ENCODE peak calls at places on chromosomes 13 and 19, in eight cellular contexts. N, T, M, A, K, Q, J and P are unnamed samples.

GRCh38 chr13:50016421-50016820 is 1.2 kb downstream of the KCNRG start:
- DNase-seq in A (no peak), M (no peak), Q (peak), N (no peak), J (no peak), T (no peak), K (no peak), P (no peak)

GRCh38 chr19:15015946-15016542 is 33.2 kb upstream of the CASP14 start:
- DNase-seq in A (no peak), Q (no peak), J (no peak), T (no peak), K (no peak), N (no peak), M (no peak), P (no peak)

GRCh38 chr13:71522976-71523517 is 344.0 kb downstream of the DACH1 start:
- DNase-seq in Q (no peak), K (no peak), A (no peak), N (no peak), T (no peak), J (no peak), M (no peak), P (no peak)

GRCh38 chr13:102651892-102652291 is 43.0 kb downstream of the METTL21C start:
- DNase-seq in T (no peak), K (no peak), M (no peak), J (no peak), N (no peak), Q (no peak), A (no peak), P (no peak)

GRCh38 chr13:74464656-74465055 is 330.5 kb upstream of the KLF12 start:
- DNase-seq in Q (no peak), A (no peak), M (no peak), N (no peak), J (no peak), T (no peak), K (no peak), P (no peak)

GRCh38 chr13:38693641-38694040 is 6.8 kb downstream of the FREM2 start:
- DNase-seq in T (no peak), J (peak), A (no peak), M (no peak), Q (no peak), N (no peak), K (no peak), P (no peak)

GRCh38 chr19:45729774-45730388 is 815 bp downstream of the FBXO46 start:
- DNase-seq in K (no peak), J (no peak), Q (no peak), M (peak), T (peak), A (no peak), N (no peak), P (no peak)

GRCh38 chr13:85332595-85332994 is 466.6 kb downstream of the SLITRK6 start:
- DNase-seq in K (no peak), A (no peak), M (no peak), T (no peak), N (no peak), J (no peak), Q (no peak), P (no peak)

GRCh38 chr19:2061936-2062729 is 11.1 kb upstream of the MKNK2 start:
- DNase-seq in N (no peak), M (no peak), Q (no peak), T (no peak), K (no peak), J (no peak), A (no peak), P (no peak)

GRCh38 chr19:35560677-35561076 is 2.8 kb downstream of the ATP4A start:
- DNase-seq in N (no peak), J (no peak), Q (no peak), K (no peak), A (no peak), M (no peak), T (no peak), P (no peak)

GRCh38 chr19:35559281-35559659 is 4.2 kb downstream of the ATP4A start:
- DNase-seq in N (no peak), T (no peak), A (no peak), J (no peak), M (peak), K (no peak), Q (no peak), P (no peak)

GRCh38 chr19:35559781-35560180 is 3.7 kb downstream of the ATP4A start:
- DNase-seq in Q (no peak), J (no peak), N (no peak), M (no peak), A (no peak), K (no peak), T (no peak), P (no peak)

GRCh38 chr19:35561436-35561835 is 2.0 kb downstream of the ATP4A start:
- DNase-seq in T (no peak), N (no peak), M (no peak), Q (no peak), J (no peak), A (no peak), K (no peak), P (no peak)

GRCh38 chr19:35560271-35560670 is 3.2 kb downstream of the ATP4A start:
- DNase-seq in Q (no peak), K (no peak), A (no peak), N (no peak), M (no peak), T (no peak), J (no peak), P (no peak)
- H3K4me3 ChIP-seq in Q (no peak), K (no peak), A (no peak), N (no peak), M (no peak), T (no peak), J (no peak), P (no peak)

DNA sequence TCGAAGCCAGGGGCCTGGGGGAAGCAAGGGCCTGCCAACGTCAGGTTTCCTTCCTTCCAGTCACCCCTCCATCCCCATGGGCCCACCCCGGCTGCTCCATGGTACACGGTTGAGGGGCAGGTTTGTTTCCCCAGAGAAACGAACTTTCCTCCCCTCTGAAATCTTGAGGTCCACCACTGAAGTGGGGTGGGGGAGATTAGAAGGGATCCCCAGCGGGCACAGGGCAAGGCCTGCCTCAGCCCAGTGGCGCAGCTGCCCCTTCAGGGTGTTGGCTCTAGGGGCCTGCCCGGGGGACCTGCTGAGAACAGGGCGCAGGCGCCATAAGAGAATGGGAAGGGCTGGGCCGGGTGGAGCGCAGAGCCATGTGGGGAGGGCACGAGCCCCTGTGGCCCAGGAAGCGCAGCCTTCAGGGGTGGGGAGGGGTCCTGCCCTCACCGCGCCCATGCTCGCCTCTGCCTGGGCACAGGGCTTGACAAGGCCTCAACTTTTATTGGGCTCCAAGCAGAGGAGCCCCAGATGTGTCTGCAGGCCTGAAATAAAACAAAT is 16.1 kb downstream of the CEBPG start:
- DNase-seq in T (no peak), A (no peak), N (no peak), M (no peak), Q (no peak), J (peak), K (no peak), P (no peak)
- H3K27ac ChIP-seq in T (peak), A (peak), N (no peak), M (no peak), Q (no peak), J (no peak), K (no peak), P (no peak)

GRCh38 chr13:98540476-98540875 is 36.4 kb downstream of the STK24 start:
- DNase-seq in M (no peak), N (no peak), T (no peak), J (no peak), K (no peak), A (no peak), Q (peak), P (no peak)

GRCh38 chr13:98543380-98544104 is 33.4 kb downstream of the STK24 start:
- DNase-seq in K (no peak), N (no peak), T (no peak), A (no peak), Q (no peak), M (no peak), J (no peak), P (no peak)

GRCh38 chr13:98542568-98543379 is 34.1 kb downstream of the STK24 start:
- DNase-seq in M (no peak), N (no peak), T (no peak), Q (no peak), J (no peak), K (no peak), A (no peak), P (no peak)

GRCh38 chr13:98541211-98541610 is 35.7 kb downstream of the STK24 start:
- DNase-seq in J (no peak), A (no peak), T (no peak), N (no peak), K (no peak), M (no peak), Q (no peak), P (no peak)

DNA sequence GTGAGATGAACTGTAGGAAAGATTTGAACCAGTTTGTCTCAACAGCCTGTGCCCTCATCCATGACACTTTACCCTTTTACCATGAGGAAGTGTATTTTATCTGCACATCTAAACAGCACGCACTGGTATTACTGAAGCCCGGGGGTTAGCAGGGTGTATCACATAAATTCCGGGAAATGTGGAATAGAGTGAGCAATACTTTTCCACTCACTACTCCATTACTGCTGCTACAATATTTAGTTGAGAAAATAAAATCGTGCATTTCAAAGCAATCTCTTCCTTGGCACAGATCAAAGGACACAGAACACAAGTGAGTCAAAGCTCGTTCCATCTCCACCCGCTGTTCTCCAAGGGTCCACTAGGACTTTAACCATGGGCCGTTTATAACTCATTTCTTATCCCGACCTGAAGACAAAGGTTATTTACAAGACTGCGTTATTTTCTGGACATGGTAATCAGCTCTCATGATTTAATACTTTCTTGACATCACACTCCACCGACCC is 35.2 kb downstream of the STK24 start:
- DNase-seq in T (no peak), M (no peak), K (no peak), N (no peak), J (no peak), Q (no peak), A (no peak), P (no peak)
- H3K4me3 ChIP-seq in T (no peak), M (no peak), K (no peak), N (no peak), J (no peak), Q (no peak), A (no peak), P (peak)

DNA sequence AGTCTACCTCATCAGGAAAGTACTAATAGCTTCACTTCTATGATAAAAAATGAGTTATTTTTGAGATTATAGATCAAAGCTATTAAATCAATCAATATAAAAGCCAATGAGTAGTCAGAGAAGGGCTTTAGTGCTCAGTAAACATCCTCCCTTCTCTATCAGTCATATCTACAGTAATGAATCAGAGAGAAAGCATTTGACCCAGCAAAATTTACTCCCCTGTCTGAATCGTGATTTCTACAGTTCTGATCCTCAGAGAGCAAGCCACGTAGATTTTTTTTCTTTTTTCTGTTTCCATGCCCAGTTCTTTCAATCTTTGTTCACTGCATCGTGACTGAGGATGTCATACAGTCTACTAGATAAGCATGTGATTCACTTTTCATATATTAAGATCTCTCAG is 16.2 kb upstream of the MBNL2 start:
- DNase-seq in J (no peak), Q (peak), T (no peak), A (no peak), M (no peak), K (no peak), N (no peak), P (no peak)
- H3K27ac ChIP-seq in J (no peak), Q (peak), T (no peak), A (no peak), M (no peak), K (no peak), N (no peak), P (no peak)